ENCODE peak calls at places on chromosomes 3 and 15, in eight cellular contexts. Z, Y, K, Q, L, W, F and U are unnamed samples.

GRCh38 chr3:50177346-50177745 is 14.1 kb upstream of the GNAT1 start:
- DNase-seq in Z (peak), Y (peak), K (no peak), Q (no peak), L (no peak), W (no peak), F (no peak), U (peak)

GRCh38 chr3:192054881-192055280 is 593.9 kb downstream of the PYDC2 start:
- DNase-seq in Z (no peak), Y (no peak), K (no peak), Q (no peak), L (no peak), W (no peak), F (no peak), U (no peak)

GRCh38 chr15:84736375-84736774 is 12.0 kb upstream of the ZNF592 start:
- DNase-seq in Z (peak), Y (no peak), K (no peak), Q (no peak), L (no peak), W (no peak), F (no peak), U (no peak)

GRCh38 chr3:129123314-129124060 is 1.9 kb upstream of the RAB43 start:
- DNase-seq in Z (peak), Y (no peak), K (no peak), Q (no peak), L (no peak), W (no peak), F (no peak), U (peak)

GRCh38 chr15:80779658-80780415 is 667 bp downstream of the CEMIP start:
- DNase-seq in Z (no peak), Y (no peak), K (no peak), Q (no peak), L (no peak), W (peak), F (no peak), U (peak)

GRCh38 chr15:60076582-60077263 is 72.6 kb downstream of the FOXB1 start:
- DNase-seq in Z (no peak), Y (no peak), K (no peak), Q (no peak), L (no peak), W (no peak), F (no peak), U (no peak)

GRCh38 chr3:165805834-165806561 is 31.2 kb downstream of the BCHE start:
- DNase-seq in Z (no peak), Y (no peak), K (no peak), Q (no peak), L (no peak), W (peak), F (no peak), U (no peak)

GRCh38 chr3:158452324-158452723 is 118.7 kb upstream of the MLF1 start:
- DNase-seq in Z (no peak), Y (no peak), K (no peak), Q (no peak), L (no peak), W (no peak), F (no peak), U (no peak)

GRCh38 chr3:156460206-156460609 is 94.7 kb downstream of the SSR3 start:
- DNase-seq in Z (no peak), Y (no peak), K (no peak), Q (no peak), L (no peak), W (no peak), F (no peak), U (no peak)

GRCh38 chr3:30623375-30623774 is 17.0 kb downstream of the TGFBR2 start:
- DNase-seq in Z (no peak), Y (no peak), K (no peak), Q (no peak), L (no peak), W (no peak), F (no peak), U (no peak)

GRCh38 chr3:62562596-62562995 is 189.2 kb upstream of the FEZF2 start:
- DNase-seq in Z (no peak), Y (no peak), K (no peak), Q (no peak), L (no peak), W (no peak), F (no peak), U (no peak)

GRCh38 chr3:180913582-180914404 is 1.3 kb downstream of the FXR1 start:
- DNase-seq in Z (no peak), Y (no peak), K (no peak), Q (no peak), L (no peak), W (no peak), F (no peak), U (no peak)

GRCh38 chr3:14691239-14691638 is 16.3 kb downstream of the C3orf20 start:
- DNase-seq in Z (no peak), Y (no peak), K (no peak), Q (no peak), L (no peak), W (no peak), F (no peak), U (no peak)

GRCh38 chr3:130626021-130626420 is 109.0 kb downstream of the COL6A6 start:
- DNase-seq in Z (no peak), Y (no peak), K (no peak), Q (no peak), L (no peak), W (no peak), F (no peak), U (no peak)

GRCh38 chr15:72614810-72615532 is 39.5 kb upstream of the GOLGA6B start:
- DNase-seq in Z (no peak), Y (no peak), K (no peak), Q (no peak), L (no peak), W (no peak), F (no peak), U (no peak)

GRCh38 chr3:182792901-182793662 is at the start of gene ATP11B:
- DNase-seq in Z (peak), Y (peak), K (peak), Q (peak), L (peak), W (peak), F (peak), U (peak)

GRCh38 chr3:165643433-165643824 is 193.8 kb downstream of the BCHE start:
- DNase-seq in Z (no peak), Y (no peak), K (no peak), Q (no peak), L (no peak), W (peak), F (no peak), U (no peak)

GRCh38 chr3:141372656-141373055 is 4.4 kb downstream of the ZBTB38 start:
- DNase-seq in Z (no peak), Y (no peak), K (no peak), Q (no peak), L (no peak), W (no peak), F (no peak), U (no peak)

GRCh38 chr3:182364323-182364722 is 429.0 kb upstream of the ATP11B start:
- DNase-seq in Z (no peak), Y (peak), K (no peak), Q (no peak), L (no peak), W (no peak), F (no peak), U (no peak)

GRCh38 chr3:86793786-86794185 is 197.2 kb downstream of the VGLL3 start:
- DNase-seq in Z (no peak), Y (peak), K (no peak), Q (no peak), L (no peak), W (peak), F (no peak), U (no peak)

GRCh38 chr15:45179221-45179985 is 8.4 kb downstream of the SHF start:
- DNase-seq in Z (peak), Y (no peak), K (no peak), Q (no peak), L (no peak), W (peak), F (peak), U (peak)

GRCh38 chr3:78279066-78279465 is 1239.2 kb downstream of the ROBO2 start:
- DNase-seq in Z (no peak), Y (no peak), K (no peak), Q (no peak), L (no peak), W (no peak), F (no peak), U (no peak)

GRCh38 chr3:147509444-147509843 is 100.3 kb downstream of the ZIC1 start:
- DNase-seq in Z (no peak), Y (no peak), K (no peak), Q (no peak), L (no peak), W (no peak), F (no peak), U (no peak)

GRCh38 chr15:38035701-38036100 is 101.3 kb downstream of the TMCO5A start:
- DNase-seq in Z (no peak), Y (no peak), K (no peak), Q (no peak), L (no peak), W (no peak), F (no peak), U (no peak)

GRCh38 chr3:127628788-127629456 is at the start of gene PODXL2:
- DNase-seq in Z (peak), Y (no peak), K (no peak), Q (no peak), L (no peak), W (peak), F (peak), U (peak)

GRCh38 chr3:67706934-67707333 is 52.5 kb upstream of the SUCLG2 start:
- DNase-seq in Z (no peak), Y (no peak), K (no peak), Q (no peak), L (no peak), W (no peak), F (no peak), U (no peak)

GRCh38 chr3:113736548-113737089 is 9.4 kb downstream of the NAA50 start:
- DNase-seq in Z (no peak), Y (no peak), K (no peak), Q (no peak), L (no peak), W (peak), F (no peak), U (no peak)

GRCh38 chr15:60713096-60714084 is 234.4 kb upstream of the ICE2 start:
- DNase-seq in Z (no peak), Y (peak), K (no peak), Q (no peak), L (no peak), W (no peak), F (no peak), U (no peak)

GRCh38 chr15:77633134-77633912 is 611 bp upstream of the LINGO1 start:
- DNase-seq in Z (peak), Y (peak), K (peak), Q (peak), L (peak), W (peak), F (peak), U (peak)

GRCh38 chr15:57152666-57153065 is 223.6 kb upstream of the CGNL1 start:
- DNase-seq in Z (no peak), Y (no peak), K (no peak), Q (no peak), L (no peak), W (no peak), F (no peak), U (no peak)

GRCh38 chr3:5194341-5194740 is 6.8 kb downstream of the EDEM1 start:
- DNase-seq in Z (no peak), Y (no peak), K (no peak), Q (no peak), L (no peak), W (no peak), F (no peak), U (no peak)

GRCh38 chr3:153158184-153158583 is 3.8 kb upstream of the RAP2B start:
- DNase-seq in Z (no peak), Y (no peak), K (no peak), Q (no peak), L (no peak), W (no peak), F (no peak), U (no peak)

GRCh38 chr3:194575484-194576210 is 57.6 kb downstream of the TMEM44 start:
- DNase-seq in Z (no peak), Y (peak), K (no peak), Q (no peak), L (no peak), W (peak), F (no peak), U (peak)

GRCh38 chr15:37059051-37059450 is 41.3 kb downstream of the MEIS2 start:
- DNase-seq in Z (no peak), Y (no peak), K (no peak), Q (no peak), L (no peak), W (no peak), F (no peak), U (no peak)

GRCh38 chr3:124558898-124559649 is 171.2 kb upstream of the UMPS start:
- DNase-seq in Z (peak), Y (peak), K (peak), Q (no peak), L (peak), W (peak), F (peak), U (peak)

GRCh38 chr3:196163687-196164493 is 47.3 kb downstream of the ZDHHC19 start:
- DNase-seq in Z (peak), Y (no peak), K (no peak), Q (no peak), L (no peak), W (no peak), F (no peak), U (no peak)
- H3K27ac ChIP-seq in Z (peak), Y (no peak), K (peak), Q (no peak), L (peak), W (no peak), F (no peak), U (no peak)

GRCh38 chr3:40528426-40528825 is 3.7 kb downstream of the ZNF621 start:
- DNase-seq in Z (no peak), Y (no peak), K (no peak), Q (no peak), L (no peak), W (no peak), F (no peak), U (no peak)

GRCh38 chr3:40524222-40524570 is 564 bp upstream of the ZNF621 start:
- DNase-seq in Z (no peak), Y (no peak), K (no peak), Q (no peak), L (no peak), W (no peak), F (no peak), U (no peak)

GRCh38 chr3:40521254-40521653 is 3.5 kb upstream of the ZNF621 start:
- DNase-seq in Z (no peak), Y (no peak), K (no peak), Q (no peak), L (no peak), W (no peak), F (no peak), U (no peak)

GRCh38 chr3:40523781-40524180 is 979 bp upstream of the ZNF621 start:
- DNase-seq in Z (no peak), Y (no peak), K (no peak), Q (no peak), L (no peak), W (peak), F (no peak), U (no peak)

GRCh38 chr3:40524571-40525285 is at the start of gene ZNF621:
- DNase-seq in Z (peak), Y (peak), K (peak), Q (peak), L (peak), W (peak), F (peak), U (peak)
- TF ChIP-seq POLR2A in Z (peak), Y (peak), K (peak), Q (peak), L (no peak), W (peak), F (no peak), U (peak)

GRCh38 chr15:41546846-41547786 is 3.1 kb upstream of the RPAP1 start:
- DNase-seq in Z (peak), Y (no peak), K (no peak), Q (no peak), L (no peak), W (peak), F (no peak), U (no peak)

GRCh38 chr15:41545218-41545617 is 1.2 kb upstream of the RPAP1 start:
- DNase-seq in Z (no peak), Y (no peak), K (no peak), Q (no peak), L (no peak), W (no peak), F (no peak), U (no peak)

GRCh38 chr15:41544650-41545015 is 576 bp upstream of the RPAP1 start:
- DNase-seq in Z (peak), Y (no peak), K (no peak), Q (no peak), L (no peak), W (no peak), F (peak), U (peak)

GRCh38 chr15:41543521-41543870 is 561 bp downstream of the RPAP1 start:
- DNase-seq in Z (no peak), Y (no peak), K (no peak), Q (no peak), L (no peak), W (no peak), F (no peak), U (no peak)
- H3K27ac ChIP-seq in Z (peak), Y (peak), K (peak), Q (no peak), L (peak), W (peak), F (peak), U (peak)

DNA sequence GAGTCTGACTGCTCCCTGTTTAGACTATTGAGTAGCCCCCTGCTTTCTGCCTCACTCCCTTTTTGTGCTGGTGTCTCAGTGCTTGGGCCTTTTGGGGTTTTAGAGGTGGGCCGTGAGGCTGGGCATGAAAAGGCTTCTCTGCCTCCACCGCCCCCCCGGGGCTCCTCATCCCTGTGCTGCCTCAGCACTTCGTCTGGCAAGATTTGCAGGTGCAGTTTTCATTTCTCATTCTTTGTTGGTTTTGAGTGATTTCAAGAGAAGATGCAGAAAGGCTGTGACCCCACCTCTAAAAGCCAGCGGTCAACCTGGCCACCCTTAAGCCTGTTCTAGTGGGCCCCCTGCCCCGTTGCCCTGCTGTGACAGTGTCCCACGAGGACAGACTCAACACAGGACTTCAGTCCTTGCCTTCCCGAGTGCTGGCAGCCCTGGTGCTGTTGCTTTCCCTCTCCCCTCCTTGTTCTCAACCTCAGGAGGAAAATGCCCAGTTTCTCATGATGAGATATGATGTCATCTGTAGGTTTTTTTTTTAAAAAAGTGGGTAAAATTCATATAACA is 38.0 kb downstream of the APBA2 start:
- DNase-seq in Z (no peak), Y (no peak), K (no peak), Q (no peak), L (no peak), W (no peak), F (no peak), U (no peak)
- TF ChIP-seq POLR2A in Z (no peak), Y (no peak), K (no peak), Q (no peak), L (no peak), W (no peak), F (no peak), U (no peak)

GRCh38 chr3:139258276-139258675 is 85.5 kb upstream of the MRPS22 start:
- DNase-seq in Z (no peak), Y (no peak), K (no peak), Q (no peak), L (no peak), W (no peak), F (no peak), U (no peak)
- H3K27ac ChIP-seq in Z (no peak), Y (no peak), K (no peak), Q (no peak), L (no peak), W (no peak), F (no peak), U (no peak)

DNA sequence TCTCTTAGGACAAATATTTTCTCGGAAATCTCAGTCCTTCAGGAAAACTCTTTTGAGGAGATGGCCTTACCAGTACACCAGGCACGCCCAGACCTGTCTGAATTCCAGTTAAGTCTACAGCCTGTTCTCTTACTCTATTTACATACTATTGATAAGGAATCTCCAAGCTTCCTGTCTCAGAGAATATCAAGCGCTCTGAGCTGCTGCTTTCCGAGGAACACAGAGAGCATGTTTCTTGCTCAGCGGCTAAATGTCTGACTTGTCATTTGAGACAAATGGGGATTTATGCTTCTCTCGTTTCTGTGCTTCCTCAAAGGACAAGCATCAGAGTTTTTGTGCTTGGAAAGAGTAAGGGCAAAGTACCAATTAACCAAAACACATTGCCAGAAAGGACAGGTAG is 112.4 kb upstream of the CCDC54 start:
- DNase-seq in Z (no peak), Y (no peak), K (no peak), Q (no peak), L (no peak), W (no peak), F (peak), U (peak)
- TF ChIP-seq POLR2A in Z (no peak), Y (no peak), K (no peak), Q (no peak), L (no peak), W (no peak), F (no peak), U (no peak)

GRCh38 chr3:176274161-176274560 is 923.1 kb downstream of the TBL1XR1 start:
- DNase-seq in Z (no peak), Y (no peak), K (no peak), Q (no peak), L (no peak), W (no peak), F (no peak), U (no peak)
- H3K27ac ChIP-seq in Z (no peak), Y (no peak), K (no peak), Q (no peak), L (no peak), W (no peak), F (no peak), U (no peak)

GRCh38 chr3:63967675-63968611 is 55.4 kb downstream of the PSMD6 start:
- DNase-seq in Z (peak), Y (peak), K (no peak), Q (no peak), L (no peak), W (no peak), F (no peak), U (peak)
- TF ChIP-seq POLR2A in Z (peak), Y (no peak), K (no peak), Q (no peak), L (no peak), W (no peak), F (no peak), U (peak)